ENCODE peak calls at places on chromosome 15, in five cellular contexts. One of them, this sample, is unnamed.

GRCh38 chr15:55770261-55770660 is 27.3 kb upstream of the PRTG start:
- DNase-seq in fibroblast of pulmonary artery: no peak
- DNase-seq in IMR-90: peak
- DNase-seq in GM12865: no peak
- DNase-seq in fibroblast of the aortic adventitia: no peak
- DNase-seq in this sample: peak

GRCh38 chr15:44289352-44289790 is 852 bp downstream of the GOLM2 start:
- DNase-seq in fibroblast of pulmonary artery: no peak
- DNase-seq in IMR-90: no peak
- DNase-seq in GM12865: no peak
- DNase-seq in fibroblast of the aortic adventitia: no peak
- DNase-seq in this sample: peak

GRCh38 chr15:79002631-79003030 is 57.8 kb upstream of the CTSH start:
- DNase-seq in fibroblast of pulmonary artery: no peak
- DNase-seq in IMR-90: no peak
- DNase-seq in GM12865: no peak
- DNase-seq in fibroblast of the aortic adventitia: no peak
- DNase-seq in this sample: peak

GRCh38 chr15:98612490-98613110 is 35.7 kb upstream of the IGF1R start:
- DNase-seq in fibroblast of pulmonary artery: no peak
- DNase-seq in IMR-90: no peak
- DNase-seq in GM12865: no peak
- DNase-seq in fibroblast of the aortic adventitia: no peak
- DNase-seq in this sample: no peak

GRCh38 chr15:48702569-48703239 is 57.2 kb upstream of the FBN1 start:
- DNase-seq in fibroblast of pulmonary artery: no peak
- DNase-seq in IMR-90: no peak
- DNase-seq in GM12865: peak
- DNase-seq in fibroblast of the aortic adventitia: peak
- DNase-seq in this sample: peak

GRCh38 chr15:60237411-60237810 is 160.4 kb downstream of the ANXA2 start:
- DNase-seq in fibroblast of pulmonary artery: no peak
- DNase-seq in IMR-90: peak
- DNase-seq in GM12865: no peak
- DNase-seq in fibroblast of the aortic adventitia: no peak
- DNase-seq in this sample: peak

GRCh38 chr15:69474291-69474690 is 21.7 kb downstream of the RPLP1 start:
- DNase-seq in fibroblast of pulmonary artery: no peak
- DNase-seq in IMR-90: peak
- DNase-seq in GM12865: no peak
- DNase-seq in fibroblast of the aortic adventitia: no peak
- DNase-seq in this sample: no peak

GRCh38 chr15:58491151-58491473 is 59.3 kb downstream of the LIPC start:
- DNase-seq in fibroblast of pulmonary artery: no peak
- DNase-seq in IMR-90: no peak
- DNase-seq in GM12865: no peak
- DNase-seq in fibroblast of the aortic adventitia: no peak
- DNase-seq in this sample: no peak

GRCh38 chr15:38554354-38554753 is 10.3 kb downstream of the RASGRP1 start:
- DNase-seq in fibroblast of pulmonary artery: peak
- DNase-seq in IMR-90: peak
- DNase-seq in GM12865: peak
- DNase-seq in fibroblast of the aortic adventitia: no peak
- DNase-seq in this sample: no peak

GRCh38 chr15:62119224-62119925 is 45.7 kb downstream of the C2CD4B start:
- DNase-seq in fibroblast of pulmonary artery: peak
- DNase-seq in IMR-90: peak
- DNase-seq in GM12865: peak
- DNase-seq in fibroblast of the aortic adventitia: peak
- DNase-seq in this sample: peak
- H3K4me3 ChIP-seq in fibroblast of pulmonary artery: no peak
- H3K4me3 ChIP-seq in IMR-90: peak
- H3K4me3 ChIP-seq in GM12865: no peak
- H3K4me3 ChIP-seq in fibroblast of the aortic adventitia: peak
- H3K4me3 ChIP-seq in this sample: peak

DNA sequence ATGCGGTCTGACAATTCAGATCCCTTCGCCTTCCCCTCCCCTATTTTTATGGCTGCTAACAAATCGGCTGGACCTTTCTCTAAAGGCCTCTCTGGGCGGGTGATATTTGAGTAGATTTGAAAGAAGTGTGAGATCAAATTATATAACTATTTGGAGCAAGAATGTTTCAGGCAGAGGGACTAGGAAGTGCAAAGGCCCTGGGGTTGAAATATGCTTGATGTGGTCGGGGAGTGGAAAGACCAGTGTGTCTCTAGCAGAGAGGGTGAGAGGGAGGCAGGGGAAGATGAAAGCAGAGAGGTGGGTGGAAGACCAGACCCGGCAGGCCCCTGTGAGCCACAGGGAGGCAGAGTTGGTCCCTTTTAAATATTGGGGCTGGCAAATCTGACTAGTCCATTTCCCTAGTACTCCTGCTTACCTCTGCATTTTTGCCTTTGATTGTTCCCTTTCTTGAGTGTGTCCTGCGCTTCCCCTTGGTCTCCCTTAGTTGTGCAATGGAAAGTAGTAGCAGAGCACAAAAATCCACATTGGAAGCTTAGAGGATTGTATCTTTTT is 32.3 kb downstream of the SLCO3A1 start:
- DNase-seq in fibroblast of pulmonary artery: no peak
- DNase-seq in IMR-90: no peak
- DNase-seq in GM12865: no peak
- DNase-seq in fibroblast of the aortic adventitia: no peak
- DNase-seq in this sample: no peak
- TF ChIP-seq CTCF in fibroblast of pulmonary artery: no peak
- TF ChIP-seq CTCF in IMR-90: no peak
- TF ChIP-seq CTCF in GM12865: no peak
- TF ChIP-seq CTCF in fibroblast of the aortic adventitia: no peak
- TF ChIP-seq CTCF in this sample: no peak

GRCh38 chr15:31339558-31339895 is 12.9 kb downstream of the KLF13 start:
- DNase-seq in fibroblast of pulmonary artery: no peak
- DNase-seq in IMR-90: no peak
- DNase-seq in GM12865: no peak
- DNase-seq in fibroblast of the aortic adventitia: no peak
- DNase-seq in this sample: no peak
- H3K4me3 ChIP-seq in fibroblast of pulmonary artery: no peak
- H3K4me3 ChIP-seq in IMR-90: no peak
- H3K4me3 ChIP-seq in GM12865: no peak
- H3K4me3 ChIP-seq in fibroblast of the aortic adventitia: peak
- H3K4me3 ChIP-seq in this sample: no peak

GRCh38 chr15:86615816-86616215 is 536.1 kb downstream of the AGBL1 start:
- DNase-seq in fibroblast of pulmonary artery: no peak
- DNase-seq in IMR-90: no peak
- DNase-seq in GM12865: no peak
- DNase-seq in fibroblast of the aortic adventitia: no peak
- DNase-seq in this sample: no peak
- TF ChIP-seq CTCF in fibroblast of pulmonary artery: no peak
- TF ChIP-seq CTCF in IMR-90: no peak
- TF ChIP-seq CTCF in GM12865: no peak
- TF ChIP-seq CTCF in fibroblast of the aortic adventitia: no peak
- TF ChIP-seq CTCF in this sample: no peak

DNA sequence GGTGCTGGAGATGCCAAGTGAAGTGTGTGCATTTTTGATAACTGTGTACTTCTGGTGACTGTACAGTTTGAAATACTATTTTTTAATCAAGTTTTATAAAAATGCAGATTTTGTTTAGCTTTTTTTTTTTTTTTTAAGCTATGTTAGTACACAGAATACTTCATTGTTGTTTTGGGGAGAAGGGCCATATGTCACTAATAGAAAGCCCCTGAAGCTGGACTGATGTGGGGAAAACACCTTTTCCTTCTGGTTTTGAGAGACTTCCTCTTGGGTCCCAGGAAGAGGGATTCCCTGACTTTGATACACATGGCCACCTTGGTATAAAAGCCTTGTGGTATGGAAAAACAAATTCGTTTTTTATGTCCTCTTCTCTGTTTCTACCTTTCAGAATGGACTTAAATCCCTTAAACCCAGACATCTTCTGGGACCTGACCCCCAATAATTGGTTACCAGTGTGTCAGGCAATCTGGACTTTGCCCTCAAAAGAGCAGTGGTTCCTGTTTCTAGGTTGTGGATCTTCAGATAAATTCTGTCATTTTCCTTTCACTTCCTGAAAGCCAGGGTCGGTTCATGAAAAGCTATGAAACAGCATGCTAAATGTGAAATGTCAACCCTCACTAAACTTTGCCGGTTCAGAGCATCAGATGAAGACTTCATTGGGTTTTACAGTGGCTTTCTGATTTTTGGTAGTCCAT is 31.1 kb upstream of the BLOC1S6 start:
- DNase-seq in fibroblast of pulmonary artery: no peak
- DNase-seq in IMR-90: no peak
- DNase-seq in GM12865: peak
- DNase-seq in fibroblast of the aortic adventitia: no peak
- DNase-seq in this sample: no peak
- H3K4me3 ChIP-seq in fibroblast of pulmonary artery: no peak
- H3K4me3 ChIP-seq in IMR-90: no peak
- H3K4me3 ChIP-seq in GM12865: no peak
- H3K4me3 ChIP-seq in fibroblast of the aortic adventitia: no peak
- H3K4me3 ChIP-seq in this sample: no peak